ENCODE peak calls at places on chromosomes 4 and X, in four cellular contexts. One of them, this sample, is unnamed.

GRCh38 chr4:104394409-104394813 is 100.3 kb downstream of the CXXC4 start:
- DNase-seq in K562: no peak
- DNase-seq in HepG2: no peak
- DNase-seq in H1: no peak
- DNase-seq in this sample: no peak

GRCh38 chr4:170270628-170271027 is 180.9 kb upstream of the AADAT start:
- DNase-seq in K562: no peak
- DNase-seq in HepG2: no peak
- DNase-seq in H1: no peak
- DNase-seq in this sample: no peak

GRCh38 chr4:140790765-140791164 is 34.6 kb upstream of the TBC1D9 start:
- DNase-seq in K562: no peak
- DNase-seq in HepG2: no peak
- DNase-seq in H1: no peak
- DNase-seq in this sample: no peak

GRCh38 chr4:13920111-13920875 is 292.8 kb upstream of the BOD1L1 start:
- DNase-seq in K562: no peak
- DNase-seq in HepG2: no peak
- DNase-seq in H1: peak; percentile 27
- DNase-seq in this sample: no peak

GRCh38 chr4:145830699-145831098 is 107.9 kb downstream of the ZNF827 start:
- DNase-seq in K562: no peak
- DNase-seq in HepG2: no peak
- DNase-seq in H1: no peak
- DNase-seq in this sample: no peak

GRCh38 chr4:37767546-37767945 is 58.9 kb upstream of the PGM2 start:
- DNase-seq in K562: no peak
- DNase-seq in HepG2: peak; percentile 18
- DNase-seq in H1: no peak
- DNase-seq in this sample: no peak

GRCh38 chrX:32673193-32673592 is 538.2 kb downstream of the DMD start:
- DNase-seq in K562: no peak
- DNase-seq in HepG2: peak; percentile 0
- DNase-seq in H1: no peak
- DNase-seq in this sample: no peak

GRCh38 chrX:48520976-48521352 is 644 bp upstream of the EBP start:
- DNase-seq in K562: peak; percentile 57
- DNase-seq in HepG2: no peak
- DNase-seq in H1: no peak
- DNase-seq in this sample: no peak

GRCh38 chr4:99657801-99658200 is at the start of gene C4orf54:
- DNase-seq in K562: no peak
- DNase-seq in HepG2: no peak
- DNase-seq in H1: no peak
- DNase-seq in this sample: no peak

GRCh38 chr4:106978046-106978774 is 57.9 kb downstream of the DKK2 start:
- DNase-seq in K562: no peak
- DNase-seq in HepG2: no peak
- DNase-seq in H1: peak; percentile 5
- DNase-seq in this sample: peak; percentile 20

GRCh38 chr4:55366621-55367020 is 20.6 kb downstream of the SRD5A3 start:
- DNase-seq in K562: no peak
- DNase-seq in HepG2: no peak
- DNase-seq in H1: no peak
- DNase-seq in this sample: no peak

GRCh38 chr4:108834787-108835384 is 72.0 kb upstream of the ETNPPL start:
- DNase-seq in K562: peak; percentile 20
- DNase-seq in HepG2: peak; percentile 23
- DNase-seq in H1: no peak
- DNase-seq in this sample: no peak

GRCh38 chr4:177313263-177313662 is 3.6 kb downstream of the NEIL3 start:
- DNase-seq in K562: no peak
- DNase-seq in HepG2: no peak
- DNase-seq in H1: no peak
- DNase-seq in this sample: no peak

GRCh38 chr4:85534120-85534519 is 59.2 kb downstream of the ARHGAP24 start:
- DNase-seq in K562: no peak
- DNase-seq in HepG2: no peak
- DNase-seq in H1: no peak
- DNase-seq in this sample: no peak

GRCh38 chr4:6471303-6472007 is 959 bp downstream of the PPP2R2C start:
- DNase-seq in K562: no peak
- DNase-seq in HepG2: no peak
- DNase-seq in H1: no peak
- DNase-seq in this sample: no peak

GRCh38 chr4:113437124-113437523 is 324.4 kb downstream of the CAMK2D start:
- DNase-seq in K562: no peak
- DNase-seq in HepG2: no peak
- DNase-seq in H1: no peak
- DNase-seq in this sample: no peak

GRCh38 chrX:153158319-153158718 is 20.8 kb upstream of the MAGEA1 start:
- DNase-seq in K562: no peak
- DNase-seq in HepG2: no peak
- DNase-seq in H1: no peak
- DNase-seq in this sample: no peak

GRCh38 chrX:17922303-17922702 is 61.2 kb upstream of the RAI2 start:
- DNase-seq in K562: no peak
- DNase-seq in HepG2: no peak
- DNase-seq in H1: no peak
- DNase-seq in this sample: no peak

GRCh38 chr4:11633435-11633834 is 204.7 kb upstream of the HS3ST1 start:
- DNase-seq in K562: no peak
- DNase-seq in HepG2: no peak
- DNase-seq in H1: no peak
- DNase-seq in this sample: no peak

GRCh38 chr4:117479673-117480072 is 394.3 kb upstream of the TRAM1L1 start:
- DNase-seq in K562: no peak
- DNase-seq in HepG2: no peak
- DNase-seq in H1: no peak
- DNase-seq in this sample: no peak

GRCh38 chr4:105651879-105652640 is 56.4 kb downstream of the INTS12 start:
- DNase-seq in K562: no peak
- DNase-seq in HepG2: no peak
- DNase-seq in H1: no peak
- DNase-seq in this sample: no peak

GRCh38 chrX:70605352-70605751 is 160.7 kb downstream of the DLG3 start:
- DNase-seq in K562: no peak
- DNase-seq in HepG2: no peak
- DNase-seq in H1: no peak
- DNase-seq in this sample: no peak

GRCh38 chr4:151745727-151746231 is 15.0 kb downstream of the GATB start:
- DNase-seq in K562: peak; percentile 56
- DNase-seq in HepG2: no peak
- DNase-seq in H1: no peak
- DNase-seq in this sample: no peak

GRCh38 chr4:167052631-167053085 is 181.6 kb downstream of the SPOCK3 start:
- DNase-seq in K562: no peak
- DNase-seq in HepG2: no peak
- DNase-seq in H1: no peak
- DNase-seq in this sample: no peak

GRCh38 chr4:84796388-84796787 is 170.1 kb downstream of the WDFY3 start:
- DNase-seq in K562: peak; percentile 5
- DNase-seq in HepG2: no peak
- DNase-seq in H1: no peak
- DNase-seq in this sample: no peak

GRCh38 chr4:142874684-142875083 is 28.6 kb upstream of the INPP4B start:
- DNase-seq in K562: no peak
- DNase-seq in HepG2: no peak
- DNase-seq in H1: no peak
- DNase-seq in this sample: no peak

GRCh38 chr4:72568959-72569718 is at the start of gene ADAMTS3:
- DNase-seq in K562: peak; percentile 87
- DNase-seq in HepG2: no peak
- DNase-seq in H1: peak; percentile 43
- DNase-seq in this sample: peak; percentile 85

GRCh38 chr4:130722370-130722769 is 1626.4 kb downstream of the C4orf33 start:
- DNase-seq in K562: no peak
- DNase-seq in HepG2: no peak
- DNase-seq in H1: peak; percentile 3
- DNase-seq in this sample: no peak

GRCh38 chr4:71415491-71415890 is 76.7 kb downstream of the SLC4A4 start:
- DNase-seq in K562: no peak
- DNase-seq in HepG2: no peak
- DNase-seq in H1: no peak
- DNase-seq in this sample: no peak

GRCh38 chr4:149084128-149084527 is 641.9 kb upstream of the NR3C2 start:
- DNase-seq in K562: no peak
- DNase-seq in HepG2: no peak
- DNase-seq in H1: no peak
- DNase-seq in this sample: no peak

GRCh38 chrX:109635151-109635550 is 10.2 kb upstream of the KCNE5 start:
- DNase-seq in K562: peak; percentile 25
- DNase-seq in HepG2: no peak
- DNase-seq in H1: no peak
- DNase-seq in this sample: peak; percentile 9

GRCh38 chr4:120672558-120673147 is 249.9 kb downstream of the PRDM5 start:
- DNase-seq in K562: no peak
- DNase-seq in HepG2: no peak
- DNase-seq in H1: no peak
- DNase-seq in this sample: no peak

GRCh38 chr4:23097251-23097650 is 404.5 kb downstream of the GBA3 start:
- DNase-seq in K562: no peak
- DNase-seq in HepG2: no peak
- DNase-seq in H1: no peak
- DNase-seq in this sample: no peak

DNA sequence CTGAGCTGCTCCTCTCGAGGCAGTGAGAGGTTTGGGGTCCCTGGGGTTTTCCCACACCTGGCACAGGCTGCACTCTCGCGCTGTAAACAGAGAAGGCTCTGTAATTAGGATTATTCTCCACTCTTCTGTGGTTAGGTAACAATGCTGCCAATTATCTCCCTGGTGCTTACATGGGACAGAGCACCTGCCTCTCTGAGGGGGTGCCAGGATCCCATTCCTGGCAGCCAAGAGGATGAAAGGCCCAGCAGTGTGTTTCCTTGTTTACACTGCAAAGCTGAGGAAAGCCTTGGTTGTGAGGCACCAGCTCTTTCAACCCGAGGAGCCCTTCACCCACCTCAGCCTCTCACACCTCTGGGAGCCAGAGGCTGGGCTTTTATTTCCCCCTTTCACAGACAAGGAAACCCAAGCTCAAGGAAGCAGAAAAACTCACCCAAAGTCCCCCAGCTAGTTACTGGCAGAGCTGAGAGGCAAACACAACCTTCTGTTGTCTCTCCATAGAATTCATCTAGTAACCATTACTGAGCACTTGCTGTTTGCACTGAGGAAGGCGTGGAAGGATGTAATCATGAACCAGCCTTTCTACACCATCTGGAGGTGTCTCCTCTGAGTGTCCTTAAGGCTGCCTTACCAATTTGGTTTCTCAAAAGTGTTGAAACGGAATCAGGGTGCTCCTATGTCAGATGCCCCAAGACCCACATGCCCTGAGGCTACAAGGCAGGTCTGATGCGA is 39.7 kb upstream of the PROM1 start:
- DNase-seq in K562: no peak
- DNase-seq in HepG2: no peak
- DNase-seq in H1: no peak
- DNase-seq in this sample: no peak
- TF ChIP-seq CREB1 in K562: no peak
- TF ChIP-seq CREB1 in HepG2: no peak
- TF ChIP-seq CREB1 in H1: no peak
- TF ChIP-seq CREB1 in this sample: no peak

GRCh38 chrX:29257516-29257915 is 670.3 kb downstream of the IL1RAPL1 start:
- DNase-seq in K562: no peak
- DNase-seq in HepG2: no peak
- DNase-seq in H1: no peak
- DNase-seq in this sample: no peak
- TF ChIP-seq JUN in K562: no peak
- TF ChIP-seq JUN in HepG2: no peak
- TF ChIP-seq JUN in H1: no peak
- TF ChIP-seq JUN in this sample: no peak

DNA sequence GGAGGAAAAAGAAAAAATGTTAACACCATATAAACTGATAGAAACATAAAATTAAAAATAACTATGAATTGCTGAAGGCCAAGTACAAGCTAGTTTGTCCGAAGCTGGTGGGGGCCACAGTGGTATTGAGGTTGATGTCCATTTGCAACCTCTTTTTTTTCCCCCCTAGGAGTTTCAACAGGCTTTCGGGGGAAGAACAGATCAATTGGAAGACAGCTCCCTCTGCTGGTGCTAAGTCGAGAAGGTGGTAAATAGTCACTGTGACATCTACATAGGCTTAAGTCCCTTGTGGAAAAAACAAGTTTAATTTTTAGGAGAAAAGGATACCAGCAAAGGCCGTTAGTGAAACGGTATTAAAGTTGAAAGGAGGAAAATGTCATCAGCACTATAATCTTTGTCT is 115.7 kb upstream of the ZXDA start:
- DNase-seq in K562: peak; percentile 5
- DNase-seq in HepG2: peak; percentile 17
- DNase-seq in H1: no peak
- DNase-seq in this sample: peak; percentile 9
- TF ChIP-seq CREB1 in K562: no peak
- TF ChIP-seq CREB1 in HepG2: no peak
- TF ChIP-seq CREB1 in H1: no peak
- TF ChIP-seq CREB1 in this sample: no peak

DNA sequence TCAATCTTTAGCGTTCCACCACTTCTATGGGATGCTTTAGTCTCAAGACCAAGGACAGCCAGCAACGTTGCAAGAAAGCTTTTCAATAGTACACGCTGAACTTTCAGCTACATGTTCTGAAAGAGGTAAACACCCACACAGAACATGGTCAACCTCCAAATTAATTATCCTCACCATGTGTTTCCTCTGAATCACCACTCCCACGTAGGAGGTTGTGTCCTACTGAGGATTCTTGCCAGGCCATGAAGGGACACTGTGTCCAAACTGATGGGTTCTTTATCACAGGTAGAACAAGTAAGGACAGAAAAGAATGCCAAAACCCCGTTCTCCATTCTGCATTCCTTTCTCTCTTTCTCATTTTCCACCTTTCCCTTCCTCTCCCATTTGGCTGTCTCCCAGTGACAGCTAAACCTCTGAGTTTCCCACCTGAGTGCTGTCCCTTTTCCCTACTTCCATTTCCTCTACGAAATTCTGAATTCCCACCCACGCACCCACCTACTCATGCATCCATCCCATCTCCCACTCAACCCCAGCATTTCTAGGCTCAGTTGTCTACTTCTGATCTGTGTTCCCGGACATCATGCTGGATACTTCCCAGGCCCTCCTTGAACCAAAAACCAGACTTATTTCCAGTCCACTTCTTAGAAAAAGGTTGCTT is 29.0 kb upstream of the GPM6B start:
- DNase-seq in K562: no peak
- DNase-seq in HepG2: no peak
- DNase-seq in H1: no peak
- DNase-seq in this sample: no peak
- TF ChIP-seq JUN in K562: no peak
- TF ChIP-seq JUN in HepG2: no peak
- TF ChIP-seq JUN in H1: no peak
- TF ChIP-seq JUN in this sample: no peak

This sample was measured in WTC11.